ENCODE peak calls at places on chromosomes 12 and 14, in eight cellular contexts. C, N, R, E, F, Q, B and H are unnamed samples.
A peak's percentile ranks its signal among the peaks of the same experiment; 100 is the strongest.

GRCh38 chr12:93698307-93699092 is 21.3 kb downstream of the CRADD start:
- DNase-seq in C (no peak), N (peak; percentile 40), R (no peak), E (no peak), F (peak; percentile 30), Q (no peak), B (no peak), H (no peak)

GRCh38 chr14:31927348-31927826 is 149.7 kb upstream of the ARHGAP5 start:
- DNase-seq in C (peak; percentile 68), N (peak; percentile 93), R (no peak), E (no peak), F (peak; percentile 21), Q (no peak), B (no peak), H (peak; percentile 35)

GRCh38 chr12:7637641-7638040 is 28.1 kb downstream of the APOBEC1 start:
- DNase-seq in C (no peak), N (no peak), R (no peak), E (no peak), F (no peak), Q (no peak), B (no peak), H (no peak)

GRCh38 chr12:108645686-108646596 is 12.2 kb upstream of the SELPLG start:
- DNase-seq in C (no peak), N (no peak), R (no peak), E (no peak), F (no peak), Q (no peak), B (no peak), H (no peak)

GRCh38 chr12:43602738-43603137 is 50.7 kb upstream of the ADAMTS20 start:
- DNase-seq in C (no peak), N (no peak), R (no peak), E (no peak), F (no peak), Q (no peak), B (no peak), H (no peak)

GRCh38 chr12:93001407-93001806 is 72.3 kb upstream of the EEA1 start:
- DNase-seq in C (no peak), N (no peak), R (no peak), E (no peak), F (no peak), Q (no peak), B (no peak), H (no peak)

GRCh38 chr14:50039734-50040400 is 76.5 kb downstream of the VCPKMT start:
- DNase-seq in C (peak; percentile 31), N (peak; percentile 65), R (no peak), E (peak; percentile 80), F (no peak), Q (no peak), B (no peak), H (peak; percentile 42)

GRCh38 chr14:67766035-67766680 is 50.2 kb downstream of the ZFYVE26 start:
- DNase-seq in C (no peak), N (no peak), R (no peak), E (no peak), F (no peak), Q (no peak), B (no peak), H (no peak)

GRCh38 chr14:71932229-71932951 is at the start of gene RGS6:
- DNase-seq in C (peak; percentile 88), N (peak; percentile 44), R (no peak), E (peak; percentile 77), F (peak; percentile 92), Q (no peak), B (peak; percentile 43), H (peak; percentile 34)

GRCh38 chr12:92363295-92364146 is 217.9 kb upstream of the BTG1 start:
- DNase-seq in C (peak; percentile 15), N (peak; percentile 54), R (peak; percentile 44), E (no peak), F (peak; percentile 2), Q (no peak), B (no peak), H (peak; percentile 31)

GRCh38 chr14:31363331-31364073 is 56.8 kb downstream of the HEATR5A start:
- DNase-seq in C (no peak), N (no peak), R (no peak), E (no peak), F (no peak), Q (no peak), B (no peak), H (no peak)

GRCh38 chr12:28286352-28286751 is 96.1 kb downstream of the CCDC91 start:
- DNase-seq in C (no peak), N (no peak), R (no peak), E (no peak), F (no peak), Q (no peak), B (no peak), H (no peak)

GRCh38 chr12:68919581-68920239 is 13.3 kb downstream of the CPM start:
- DNase-seq in C (no peak), N (no peak), R (no peak), E (no peak), F (no peak), Q (no peak), B (no peak), H (no peak)

GRCh38 chr12:54005853-54006699 is 2.7 kb upstream of the HOXC8 start:
- DNase-seq in C (peak; percentile 93), N (peak; percentile 92), R (peak; percentile 75), E (peak; percentile 93), F (peak; percentile 95), Q (no peak), B (no peak), H (peak; percentile 87)

GRCh38 chr12:54002915-54003339 is 3.0 kb downstream of the HOXC9 start:
- DNase-seq in C (no peak), N (no peak), R (no peak), E (no peak), F (no peak), Q (no peak), B (no peak), H (no peak)

GRCh38 chr12:54003625-54004024 is 3.7 kb downstream of the HOXC9 start:
- DNase-seq in C (no peak), N (no peak), R (no peak), E (no peak), F (no peak), Q (no peak), B (no peak), H (no peak)

GRCh38 chr12:54005531-54005852 is 3.3 kb upstream of the HOXC8 start:
- DNase-seq in C (no peak), N (no peak), R (no peak), E (no peak), F (no peak), Q (no peak), B (no peak), H (no peak)

DNA sequence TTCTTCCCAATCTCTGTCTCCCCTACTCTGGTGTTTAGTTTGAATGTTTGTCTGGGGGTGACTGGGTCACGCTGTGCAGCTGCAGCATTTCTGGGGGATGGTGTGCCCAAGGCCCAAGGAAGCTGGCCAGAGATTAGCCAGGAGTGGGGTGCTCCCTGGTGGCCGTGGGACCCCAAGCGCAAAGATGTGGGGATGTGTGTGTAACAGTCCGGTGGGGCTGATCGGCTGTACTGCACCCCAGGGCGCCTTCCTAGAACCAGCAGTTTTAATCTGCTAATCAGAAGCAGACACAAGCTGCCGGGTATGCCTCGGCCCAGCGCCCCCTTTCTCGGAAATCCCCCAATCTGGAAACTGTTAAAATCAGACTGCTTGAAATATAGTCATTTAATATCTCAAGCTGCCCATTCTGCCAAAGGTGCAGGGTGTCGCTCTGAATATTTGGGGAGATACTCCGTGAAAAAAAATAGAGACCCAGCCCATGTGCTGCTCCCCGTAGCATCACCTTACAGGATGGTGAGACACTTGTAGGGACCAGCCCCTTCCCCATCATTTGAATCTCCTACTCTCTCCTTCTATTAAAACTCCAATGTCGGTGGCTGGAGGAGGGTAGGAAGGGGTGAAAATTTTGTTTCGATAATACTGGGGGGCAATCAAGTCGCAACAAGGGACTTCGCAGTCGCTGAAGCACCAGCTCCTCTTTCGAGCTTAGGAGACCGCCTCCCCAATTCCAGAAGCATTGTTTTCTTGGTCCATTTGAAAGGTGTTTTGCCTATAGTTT is 4.3 kb downstream of the HOXC9 start:
- DNase-seq in C (no peak), N (no peak), R (no peak), E (no peak), F (no peak), Q (no peak), B (no peak), H (no peak)
- H3K27me3 ChIP-seq in C (peaks cover 91% of the 10 kb centered on the region), N (no peaks in the 10 kb centered on the region), R (peaks cover 57% of the 10 kb centered on the region), E (peaks cover 91% of the 10 kb centered on the region), F (peaks cover 100% of the 10 kb centered on the region), Q (no peaks in the 10 kb centered on the region), B (no peaks in the 10 kb centered on the region), H (peaks cover 98% of the 10 kb centered on the region)

GRCh38 chr14:102822311-102822863 is 45.1 kb downstream of the TRAF3 start:
- DNase-seq in C (no peak), N (peak; percentile 11), R (no peak), E (no peak), F (no peak), Q (no peak), B (no peak), H (no peak)
- H3K27me3 ChIP-seq in C (no peaks in the 10 kb centered on the region), N (no peaks in the 10 kb centered on the region), R (no peaks in the 10 kb centered on the region), E (no peaks in the 10 kb centered on the region), F (no peaks in the 10 kb centered on the region), Q (no peaks in the 10 kb centered on the region), B (no peaks in the 10 kb centered on the region), H (no peaks in the 10 kb centered on the region)

GRCh38 chr12:48002179-48002601 is 2.1 kb downstream of the COL2A1 start:
- DNase-seq in C (no peak), N (peak; percentile 31), R (no peak), E (no peak), F (peak; percentile 67), Q (no peak), B (no peak), H (no peak)

GRCh38 chr12:48001426-48002178 is 2.7 kb downstream of the COL2A1 start:
- DNase-seq in C (peak; percentile 76), N (peak; percentile 72), R (no peak), E (no peak), F (peak; percentile 83), Q (no peak), B (peak; percentile 4), H (peak; percentile 60)

GRCh38 chr12:48000878-48001321 is 3.4 kb downstream of the COL2A1 start:
- DNase-seq in C (peak; percentile 75), N (peak; percentile 86), R (no peak), E (no peak), F (peak; percentile 84), Q (no peak), B (peak; percentile 1), H (no peak)

GRCh38 chr12:47997321-47997720 is 7.0 kb downstream of the COL2A1 start:
- DNase-seq in C (no peak), N (no peak), R (no peak), E (no peak), F (no peak), Q (no peak), B (no peak), H (no peak)

DNA sequence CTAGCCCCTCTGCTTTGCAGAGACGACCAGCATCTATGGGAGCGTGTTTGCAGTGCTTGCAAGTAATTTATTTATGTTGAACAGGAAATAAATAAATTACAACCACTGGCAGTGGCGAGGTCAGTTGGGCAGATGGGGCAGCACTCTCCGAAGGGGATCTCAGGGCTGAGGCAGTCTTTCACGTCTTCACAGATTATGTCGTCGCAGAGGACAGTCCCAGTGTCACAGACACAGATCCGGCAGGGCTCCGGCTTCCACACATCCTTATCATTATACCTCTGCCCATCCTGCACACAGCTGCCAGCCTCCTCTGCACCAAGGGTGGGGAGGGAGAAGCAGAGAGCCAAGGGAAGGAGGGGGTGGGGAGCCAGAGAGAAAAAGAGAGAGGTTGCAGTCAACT is 4.5 kb downstream of the COL2A1 start:
- DNase-seq in C (no peak), N (no peak), R (no peak), E (no peak), F (no peak), Q (no peak), B (no peak), H (no peak)
- H3K27me3 ChIP-seq in C (peaks cover 19% of the 10 kb centered on the region), N (peaks cover 54% of the 10 kb centered on the region), R (peaks cover 40% of the 10 kb centered on the region), E (peaks cover 63% of the 10 kb centered on the region), F (peaks cover 92% of the 10 kb centered on the region), Q (peaks cover 30% of the 10 kb centered on the region), B (peaks cover 23% of the 10 kb centered on the region), H (peaks cover 42% of the 10 kb centered on the region)

GRCh38 chr12:54442071-54442470 is 23.0 kb upstream of the ITGA5 start:
- DNase-seq in C (no peak), N (no peak), R (no peak), E (no peak), F (no peak), Q (no peak), B (no peak), H (no peak)
- H3K27me3 ChIP-seq in C (no peaks in the 10 kb centered on the region), N (no peaks in the 10 kb centered on the region), R (peaks cover 2% of the 10 kb centered on the region), E (no peaks in the 10 kb centered on the region), F (peaks cover 68% of the 10 kb centered on the region), Q (peaks cover 5% of the 10 kb centered on the region), B (no peaks in the 10 kb centered on the region), H (no peaks in the 10 kb centered on the region)